ENCODE peak calls at places on chromosomes 5 and 9, in seven cellular contexts. N, C, F, A, W, I and Y are unnamed samples.

GRCh38 chr5:152113401-152113800 is 188.8 kb upstream of the GLRA1 start:
- DNase-seq in A (no peak), N (no peak), C (no peak), W (no peak), F (peak), I (no peak), Y (peak)

GRCh38 chr5:168039485-168040005 is 251.9 kb upstream of the WWC1 start:
- DNase-seq in C (no peak), N (no peak), W (no peak), I (no peak), A (peak), F (no peak), Y (no peak)

GRCh38 chr9:122340161-122340560 is 30.7 kb upstream of the PTGS1 start:
- DNase-seq in A (no peak), W (no peak), F (no peak), N (no peak), I (peak), C (no peak), Y (no peak)

GRCh38 chr5:120613729-120614128 is 149.6 kb downstream of the PRR16 start:
- DNase-seq in N (peak), C (no peak), I (peak), A (no peak), W (no peak), F (no peak), Y (peak)

GRCh38 chr5:135239461-135240282 is 159.4 kb downstream of the MACROH2A1 start:
- DNase-seq in W (no peak), F (no peak), I (peak), C (no peak), N (peak), A (no peak), Y (peak)

GRCh38 chr5:109247943-109248342 is 161.8 kb downstream of the PJA2 start:
- DNase-seq in I (no peak), A (peak), N (no peak), F (no peak), W (no peak), C (no peak), Y (no peak)

GRCh38 chr9:14021871-14022525 is 291.9 kb downstream of the NFIB start:
- DNase-seq in C (no peak), A (no peak), I (no peak), N (peak), W (no peak), F (no peak), Y (peak)

GRCh38 chr9:38047301-38048251 is 21.5 kb downstream of the SHB start:
- DNase-seq in A (no peak), F (no peak), N (peak), C (peak), W (peak), I (peak), Y (peak)

GRCh38 chr9:134217431-134218210 is 53.3 kb upstream of the RNU6ATAC start:
- DNase-seq in W (no peak), A (no peak), I (peak), F (no peak), C (peak), N (no peak), Y (peak)

GRCh38 chr9:93143830-93144530 is 9.9 kb upstream of the NINJ1 start:
- DNase-seq in W (peak), N (no peak), C (no peak), I (no peak), F (no peak), A (peak), Y (peak)

GRCh38 chr5:97750576-97750975 is 567.5 kb upstream of the RIOK2 start:
- DNase-seq in C (no peak), F (no peak), I (no peak), A (no peak), N (peak), W (no peak), Y (no peak)

GRCh38 chr5:1182633-1183423 is 18.6 kb upstream of the SLC6A19 start:
- DNase-seq in I (no peak), A (no peak), W (peak), F (no peak), N (no peak), C (peak), Y (no peak)

GRCh38 chr5:127596501-127596900 is 52.4 kb upstream of the CTXN3 start:
- DNase-seq in F (no peak), A (no peak), W (no peak), C (no peak), I (no peak), N (no peak), Y (no peak)

GRCh38 chr9:99135498-99135897 is 30.6 kb downstream of the TGFBR1 start:
- DNase-seq in W (no peak), F (no peak), A (no peak), I (no peak), C (no peak), N (no peak), Y (no peak)

GRCh38 chr9:22105005-22105722 is 96.1 kb upstream of the CDKN2B start:
- DNase-seq in A (peak), C (no peak), N (no peak), W (no peak), I (no peak), F (no peak), Y (no peak)

GRCh38 chr9:122221223-122221811 is 7.4 kb downstream of the LHX6 start:
- DNase-seq in C (no peak), I (no peak), N (no peak), W (no peak), F (no peak), A (no peak), Y (no peak)

GRCh38 chr5:142286111-142286510 is 38.7 kb downstream of the SPRY4 start:
- DNase-seq in N (no peak), C (no peak), I (no peak), F (no peak), W (no peak), A (no peak), Y (no peak)

GRCh38 chr5:138336952-138337684 is 948 bp upstream of the FAM53C start:
- DNase-seq in W (peak), C (peak), A (no peak), F (no peak), I (no peak), N (peak), Y (no peak)

GRCh38 chr9:37029776-37030590 is 4.1 kb downstream of the PAX5 start:
- DNase-seq in W (no peak), N (no peak), A (no peak), C (no peak), F (no peak), I (no peak), Y (no peak)

GRCh38 chr5:171755354-171755821 is 30.2 kb upstream of the SMIM23 start:
- DNase-seq in F (no peak), I (peak), A (no peak), N (peak), C (no peak), W (no peak), Y (peak)